ENCODE peak calls at places on chromosomes 11 and 22, in nine cellular contexts. M, O, W, T, P, R, X, Z and A are unnamed samples.

GRCh38 chr11:71395774-71396173 is 52.4 kb downstream of the DHCR7 start:
- DNase-seq in M (no peak), O (no peak), W (no peak), T (no peak), P (no peak), R (no peak), X (no peak), Z (no peak), A (no peak)

GRCh38 chr11:72338741-72339140 is 94.8 kb upstream of the PHOX2A start:
- DNase-seq in M (no peak), O (no peak), W (no peak), T (no peak), P (no peak), R (no peak), X (no peak), Z (no peak), A (peak)

GRCh38 chr11:17743808-17744119 is 9.2 kb downstream of the KCNC1 start:
- DNase-seq in M (no peak), O (peak), W (no peak), T (no peak), P (no peak), R (no peak), X (no peak), Z (no peak), A (peak)

GRCh38 chr11:17428930-17429329 is 40.5 kb upstream of the KCNJ11 start:
- DNase-seq in M (no peak), O (no peak), W (no peak), T (no peak), P (no peak), R (no peak), X (no peak), Z (no peak), A (no peak)

GRCh38 chr11:59967677-59968394 is 4.0 kb downstream of the OOSP4A start:
- DNase-seq in M (no peak), O (no peak), W (no peak), T (no peak), P (no peak), R (no peak), X (no peak), Z (no peak), A (no peak)

GRCh38 chr22:49923445-49923844 is 5.0 kb downstream of the CRELD2 start:
- DNase-seq in M (no peak), O (no peak), W (no peak), T (no peak), P (no peak), R (no peak), X (no peak), Z (no peak), A (no peak)

GRCh38 chr11:72305077-72305476 is 61.1 kb upstream of the PHOX2A start:
- DNase-seq in M (no peak), O (no peak), W (no peak), T (no peak), P (no peak), R (no peak), X (no peak), Z (no peak), A (no peak)

GRCh38 chr11:45885274-45885920 is at the start of gene MAPK8IP1:
- DNase-seq in M (peak), O (peak), W (no peak), T (no peak), P (no peak), R (peak), X (peak), Z (peak), A (no peak)

GRCh38 chr11:59719556-59719955 is 5.9 kb upstream of the OR10V1 start:
- DNase-seq in M (no peak), O (no peak), W (no peak), T (no peak), P (no peak), R (no peak), X (no peak), Z (no peak), A (no peak)

GRCh38 chr11:57255618-57256017 is 18.6 kb upstream of the APLNR start:
- DNase-seq in M (no peak), O (no peak), W (no peak), T (no peak), P (no peak), R (no peak), X (no peak), Z (no peak), A (peak)

GRCh38 chr22:19756288-19757128 is 4.1 kb upstream of the TBX1 start:
- DNase-seq in M (peak), O (no peak), W (no peak), T (no peak), P (no peak), R (peak), X (no peak), Z (peak), A (no peak)

GRCh38 chr11:36213050-36213840 is 76.0 kb downstream of the COMMD9 start:
- DNase-seq in M (no peak), O (no peak), W (no peak), T (no peak), P (no peak), R (no peak), X (no peak), Z (no peak), A (no peak)

GRCh38 chr11:112655386-112655785 is 305.8 kb upstream of the NCAM1 start:
- DNase-seq in M (no peak), O (peak), W (no peak), T (peak), P (no peak), R (no peak), X (peak), Z (peak), A (peak)

GRCh38 chr11:123062892-123063395 is 1.0 kb upstream of the HSPA8 start:
- DNase-seq in M (no peak), O (no peak), W (no peak), T (no peak), P (no peak), R (peak), X (no peak), Z (no peak), A (peak)

GRCh38 chr11:125935056-125935455 is 10.8 kb upstream of the VSIG10L2 start:
- DNase-seq in M (no peak), O (no peak), W (no peak), T (no peak), P (no peak), R (no peak), X (no peak), Z (no peak), A (no peak)

GRCh38 chr11:88538088-88538487 is 200.6 kb upstream of the CTSC start:
- DNase-seq in M (no peak), O (no peak), W (no peak), T (no peak), P (no peak), R (no peak), X (no peak), Z (no peak), A (no peak)

GRCh38 chr11:68199295-68199987 is 13.7 kb downstream of the KMT5B start:
- DNase-seq in M (no peak), O (no peak), W (no peak), T (no peak), P (no peak), R (no peak), X (no peak), Z (peak), A (no peak)

GRCh38 chr22:36334838-36335603 is 52.7 kb downstream of the MYH9 start:
- DNase-seq in M (peak), O (no peak), W (no peak), T (no peak), P (no peak), R (no peak), X (no peak), Z (no peak), A (peak)

GRCh38 chr11:26297179-26297970 is 34.6 kb upstream of the ANO3 start:
- DNase-seq in M (no peak), O (no peak), W (peak), T (peak), P (no peak), R (peak), X (no peak), Z (no peak), A (peak)

GRCh38 chr22:33821290-33821689 is 99.0 kb downstream of the LARGE1 start:
- DNase-seq in M (no peak), O (no peak), W (no peak), T (no peak), P (no peak), R (no peak), X (no peak), Z (no peak), A (no peak)

GRCh38 chr22:38554281-38554680 is 15.7 kb downstream of the DMC1 start:
- DNase-seq in M (no peak), O (no peak), W (no peak), T (peak), P (no peak), R (no peak), X (no peak), Z (no peak), A (peak)

GRCh38 chr11:60767388-60767811 is 10.7 kb downstream of the MS4A15 start:
- DNase-seq in M (peak), O (no peak), W (no peak), T (no peak), P (no peak), R (no peak), X (no peak), Z (no peak), A (no peak)

DNA sequence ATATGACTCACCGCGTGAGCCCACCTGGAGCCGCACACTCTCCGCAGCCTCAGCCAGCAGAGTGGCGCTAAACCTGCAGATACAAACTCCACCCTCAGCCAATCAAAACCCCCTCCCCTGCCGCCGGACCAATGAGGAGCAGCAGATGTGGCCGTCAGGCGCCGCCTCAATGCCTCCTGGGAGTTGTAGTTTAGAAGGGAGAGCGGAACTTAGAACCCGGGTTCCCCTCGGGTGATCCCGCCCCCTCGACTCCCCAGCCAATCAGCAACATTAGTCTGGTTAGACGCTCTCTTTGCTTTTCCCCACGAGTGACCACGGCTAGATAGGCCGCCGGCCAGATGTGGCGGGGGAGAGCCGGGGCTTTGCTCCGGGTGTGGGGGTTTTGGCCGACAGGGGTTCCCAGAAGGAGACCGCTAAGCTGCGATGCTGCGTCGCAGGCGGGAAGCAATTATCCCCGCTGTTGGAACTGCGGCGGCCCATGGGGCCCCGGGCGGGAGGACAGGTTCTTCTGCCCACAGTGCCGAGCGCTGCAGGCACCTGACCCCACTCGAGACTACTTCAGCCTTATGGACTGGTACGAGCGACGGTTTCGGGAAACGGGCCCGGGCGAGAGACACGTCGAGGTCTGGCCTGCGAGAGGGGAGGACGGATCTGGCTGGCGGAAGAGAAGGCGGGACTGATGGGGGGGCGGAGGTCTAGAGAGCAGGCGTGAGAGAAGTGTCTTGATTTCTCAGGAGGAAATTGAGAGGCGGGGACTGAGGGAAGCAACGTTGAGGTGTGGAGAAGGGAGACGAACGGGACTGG is at the start of the genes CHEK2 and HSCB:
- DNase-seq in M (peak), O (peak), W (peak), T (peak), P (peak), R (peak), X (peak), Z (peak), A (peak)
- TF ChIP-seq CTCF in M (no peak), O (no peak), W (no peak), T (no peak), P (no peak), R (peak), X (peak), Z (no peak), A (peak)

DNA sequence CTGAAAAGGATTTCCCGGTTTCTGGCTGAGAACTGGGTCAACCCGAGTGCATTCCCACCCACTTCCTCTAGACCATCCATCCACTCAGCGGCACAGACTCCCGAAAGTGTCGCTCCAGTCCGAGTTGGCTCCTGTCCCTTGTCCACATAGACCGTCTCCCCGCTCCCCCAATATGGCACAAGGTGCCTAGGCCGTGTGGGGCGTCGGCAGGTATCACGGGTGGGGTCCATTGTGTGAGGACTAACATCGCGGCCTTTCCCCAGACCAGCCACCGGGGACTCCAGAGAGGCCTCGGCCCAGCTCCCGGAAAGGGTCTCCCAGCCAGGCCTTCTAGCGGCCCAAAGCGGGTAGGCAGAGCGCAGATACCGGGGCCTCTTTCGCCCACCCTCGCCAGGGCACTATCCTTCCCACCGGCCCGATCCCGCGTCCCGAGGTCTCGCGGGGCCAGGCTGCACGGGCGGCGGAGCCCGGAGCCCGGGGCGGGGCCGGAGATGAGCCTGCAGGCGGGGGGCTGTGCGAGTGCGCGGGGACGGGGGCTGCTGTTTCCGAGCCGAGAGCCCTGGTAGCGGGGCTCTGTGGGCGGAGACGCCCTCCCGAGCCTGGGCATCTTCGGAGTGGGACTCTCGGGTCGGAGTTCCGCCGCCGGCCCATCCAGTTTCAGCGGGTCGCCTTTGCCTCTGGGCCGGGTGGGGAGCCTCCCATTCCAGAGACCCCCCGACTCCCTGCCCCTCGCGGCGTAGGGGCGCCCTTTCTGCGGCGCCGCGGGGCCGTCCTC is 21.1 kb downstream of the SERPINH1 start:
- DNase-seq in M (peak), O (peak), W (no peak), T (no peak), P (no peak), R (peak), X (peak), Z (no peak), A (peak)
- TF ChIP-seq CTCF in M (no peak), O (no peak), W (peak), T (peak), P (no peak), R (no peak), X (peak), Z (peak), A (peak)

GRCh38 chr22:27097481-27097880 is 440.1 kb downstream of the MIAT start:
- DNase-seq in M (no peak), O (no peak), W (no peak), T (no peak), P (no peak), R (no peak), X (no peak), Z (no peak), A (no peak)
- TF ChIP-seq CTCF in M (no peak), O (no peak), W (no peak), T (no peak), P (no peak), R (no peak), X (no peak), Z (no peak), A (no peak)

GRCh38 chr11:107651672-107652071 is 60.2 kb downstream of the SLN start:
- DNase-seq in M (no peak), O (no peak), W (no peak), T (no peak), P (no peak), R (no peak), X (no peak), Z (no peak), A (peak)
- TF ChIP-seq CTCF in M (no peak), O (no peak), W (no peak), T (no peak), P (no peak), R (peak), X (no peak), Z (no peak), A (peak)

GRCh38 chr22:21946262-21946925 is 6.3 kb downstream of the PPM1F start:
- DNase-seq in M (no peak), O (no peak), W (no peak), T (no peak), P (no peak), R (no peak), X (no peak), Z (no peak), A (no peak)

GRCh38 chr22:21948824-21949568 is 3.7 kb downstream of the PPM1F start:
- DNase-seq in M (no peak), O (no peak), W (no peak), T (no peak), P (no peak), R (no peak), X (no peak), Z (no peak), A (no peak)

GRCh38 chr22:21948390-21948789 is 4.3 kb downstream of the PPM1F start:
- DNase-seq in M (no peak), O (no peak), W (no peak), T (no peak), P (no peak), R (no peak), X (no peak), Z (no peak), A (no peak)

GRCh38 chr22:21945453-21946261 is 7.0 kb downstream of the PPM1F start:
- DNase-seq in M (no peak), O (no peak), W (no peak), T (no peak), P (no peak), R (no peak), X (no peak), Z (peak), A (no peak)

DNA sequence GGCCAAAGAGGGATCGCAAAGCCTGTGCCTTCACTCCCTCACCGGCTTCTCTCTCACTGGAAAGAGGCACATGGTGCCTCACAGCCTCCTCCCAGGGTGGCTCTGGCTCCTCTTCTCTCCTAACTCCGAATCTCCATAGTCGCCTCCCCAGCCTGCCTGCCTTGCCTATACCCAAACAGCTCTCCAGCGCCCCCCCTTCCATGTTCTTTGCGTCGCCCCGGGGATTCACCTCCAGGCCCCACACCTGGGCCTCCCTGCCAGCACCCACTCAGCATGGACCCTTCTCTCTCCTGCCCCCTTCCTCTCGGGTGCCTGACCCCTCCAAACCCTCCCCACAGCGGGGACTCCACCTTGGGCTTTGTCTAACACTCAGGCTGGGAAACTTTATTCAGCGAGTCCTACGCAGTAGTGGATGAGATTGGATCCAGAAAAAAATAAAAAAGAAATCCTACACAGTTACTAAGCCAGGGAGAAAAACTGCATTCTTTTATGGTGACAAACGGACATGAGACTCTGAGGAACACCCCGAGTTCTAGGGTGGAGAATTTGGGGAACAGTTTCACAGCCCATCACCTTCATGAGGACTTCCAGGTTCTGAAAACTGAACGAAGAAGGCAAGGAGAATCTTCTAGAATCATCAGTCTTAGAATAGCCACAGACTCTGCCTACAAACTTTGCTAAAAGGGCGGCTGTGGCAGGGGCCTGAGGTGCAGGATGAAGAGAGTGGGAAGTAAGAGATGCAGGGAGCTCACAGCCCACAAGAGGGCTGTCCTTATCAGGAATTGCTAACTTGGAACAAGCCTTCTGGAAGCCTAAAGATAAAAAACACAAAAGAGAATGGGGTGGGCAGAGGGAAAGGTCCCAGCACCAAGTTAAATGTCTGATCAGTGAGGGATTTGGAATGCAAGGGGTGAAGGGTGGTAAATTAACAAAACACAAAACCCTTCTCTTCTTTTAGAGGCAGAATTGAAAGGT is 5.3 kb downstream of the PPM1F start:
- DNase-seq in M (no peak), O (no peak), W (no peak), T (no peak), P (no peak), R (no peak), X (no peak), Z (no peak), A (peak)
- TF ChIP-seq CTCF in M (no peak), O (peak), W (peak), T (peak), P (peak), R (peak), X (peak), Z (peak), A (peak)

GRCh38 chr11:33344611-33345010 is 87.4 kb downstream of the HIPK3 start:
- DNase-seq in M (no peak), O (no peak), W (no peak), T (no peak), P (no peak), R (peak), X (no peak), Z (no peak), A (no peak)
- TF ChIP-seq CTCF in M (no peak), O (no peak), W (no peak), T (no peak), P (no peak), R (peak), X (peak), Z (no peak), A (peak)

GRCh38 chr22:46738961-46739870 is 1.2 kb upstream of the CERK start:
- DNase-seq in M (peak), O (peak), W (peak), T (no peak), P (no peak), R (peak), X (no peak), Z (no peak), A (peak)
- TF ChIP-seq CTCF in M (no peak), O (peak), W (peak), T (peak), P (no peak), R (peak), X (no peak), Z (no peak), A (peak)